ENCODE peak calls at places on chromosomes 2 and 18, in five cellular contexts. One of them, this sample, is unnamed.

GRCh38 chr18:11570770-11571169 is 38.6 kb upstream of the SLC35G4 start:
- DNase-seq in pulmonary artery endothelial cell: no peak
- DNase-seq in IMR-90: peak; percentile 24
- DNase-seq in globus pallidus: no peak
- DNase-seq in NCI-H69: peak; percentile 14
- DNase-seq in this sample: no peak

GRCh38 chr2:165891345-165891744 is 62.2 kb downstream of the TTC21B start:
- DNase-seq in pulmonary artery endothelial cell: no peak
- DNase-seq in IMR-90: no peak
- DNase-seq in globus pallidus: no peak
- DNase-seq in NCI-H69: no peak
- DNase-seq in this sample: no peak

GRCh38 chr2:31202041-31202440 is 15.3 kb downstream of the CAPN14 start:
- DNase-seq in pulmonary artery endothelial cell: no peak
- DNase-seq in IMR-90: no peak
- DNase-seq in globus pallidus: no peak
- DNase-seq in NCI-H69: no peak
- DNase-seq in this sample: no peak

GRCh38 chr2:69033427-69034095 is 20.6 kb downstream of the ANTXR1 start:
- DNase-seq in pulmonary artery endothelial cell: no peak
- DNase-seq in IMR-90: peak; percentile 51
- DNase-seq in globus pallidus: no peak
- DNase-seq in NCI-H69: no peak
- DNase-seq in this sample: no peak

GRCh38 chr2:135742307-135742838 is 718 bp downstream of the UBXN4 start:
- DNase-seq in pulmonary artery endothelial cell: peak; percentile 30
- DNase-seq in IMR-90: peak; percentile 64
- DNase-seq in globus pallidus: peak; percentile 38
- DNase-seq in NCI-H69: peak; percentile 69
- DNase-seq in this sample: peak; percentile 9

GRCh38 chr18:70132999-70133398 is 72.5 kb downstream of the RTTN start:
- DNase-seq in pulmonary artery endothelial cell: no peak
- DNase-seq in IMR-90: peak; percentile 98
- DNase-seq in globus pallidus: no peak
- DNase-seq in NCI-H69: no peak
- DNase-seq in this sample: no peak

GRCh38 chr2:70087703-70088507 is 628 bp downstream of the PCBP1 start:
- DNase-seq in pulmonary artery endothelial cell: no peak
- DNase-seq in IMR-90: peak; percentile 58
- DNase-seq in globus pallidus: peak; percentile 71
- DNase-seq in NCI-H69: peak; percentile 60
- DNase-seq in this sample: no peak

GRCh38 chr2:66426250-66427064 is 8.5 kb upstream of the MEIS1 start:
- DNase-seq in pulmonary artery endothelial cell: no peak
- DNase-seq in IMR-90: no peak
- DNase-seq in globus pallidus: no peak
- DNase-seq in NCI-H69: peak; percentile 53
- DNase-seq in this sample: no peak

GRCh38 chr18:61893304-61893970 is 630 bp upstream of the RNF152 start:
- DNase-seq in pulmonary artery endothelial cell: no peak
- DNase-seq in IMR-90: peak; percentile 61
- DNase-seq in globus pallidus: peak; percentile 49
- DNase-seq in NCI-H69: peak; percentile 84
- DNase-seq in this sample: no peak

GRCh38 chr2:205435970-205436369 is 246.3 kb upstream of the NRP2 start:
- DNase-seq in pulmonary artery endothelial cell: peak; percentile 80
- DNase-seq in IMR-90: peak; percentile 35
- DNase-seq in globus pallidus: no peak
- DNase-seq in NCI-H69: no peak
- DNase-seq in this sample: no peak

GRCh38 chr2:202109737-202110184 is 36.7 kb downstream of the KIAA2012 start:
- DNase-seq in pulmonary artery endothelial cell: no peak
- DNase-seq in IMR-90: peak; percentile 61
- DNase-seq in globus pallidus: no peak
- DNase-seq in NCI-H69: peak; percentile 66
- DNase-seq in this sample: no peak

GRCh38 chr2:20391951-20392699 is 41.5 kb upstream of the PUM2 start:
- DNase-seq in pulmonary artery endothelial cell: no peak
- DNase-seq in IMR-90: no peak
- DNase-seq in globus pallidus: no peak
- DNase-seq in NCI-H69: peak; percentile 59
- DNase-seq in this sample: no peak

GRCh38 chr2:11406492-11407381 is 59.2 kb downstream of the E2F6 start:
- DNase-seq in pulmonary artery endothelial cell: no peak
- DNase-seq in IMR-90: peak; percentile 93
- DNase-seq in globus pallidus: no peak
- DNase-seq in NCI-H69: peak; percentile 5
- DNase-seq in this sample: no peak

GRCh38 chr2:158702740-158703139 is 92.4 kb upstream of the DAPL1 start:
- DNase-seq in pulmonary artery endothelial cell: no peak
- DNase-seq in IMR-90: no peak
- DNase-seq in globus pallidus: no peak
- DNase-seq in NCI-H69: no peak
- DNase-seq in this sample: no peak

GRCh38 chr2:70921839-70922590 is 13.7 kb upstream of the ATP6V1B1 start:
- DNase-seq in pulmonary artery endothelial cell: peak; percentile 10
- DNase-seq in IMR-90: peak; percentile 33
- DNase-seq in globus pallidus: no peak
- DNase-seq in NCI-H69: peak; percentile 3
- DNase-seq in this sample: no peak

GRCh38 chr2:194730266-194730665 is 926.8 kb upstream of the SLC39A10 start:
- DNase-seq in pulmonary artery endothelial cell: no peak
- DNase-seq in IMR-90: no peak
- DNase-seq in globus pallidus: no peak
- DNase-seq in NCI-H69: no peak
- DNase-seq in this sample: no peak

GRCh38 chr18:3118195-3119010 is 101.4 kb downstream of the MYOM1 start:
- DNase-seq in pulmonary artery endothelial cell: no peak
- DNase-seq in IMR-90: no peak
- DNase-seq in globus pallidus: no peak
- DNase-seq in NCI-H69: no peak
- DNase-seq in this sample: no peak

GRCh38 chr2:17303054-17303453 is 215.2 kb downstream of the RAD51AP2 start:
- DNase-seq in pulmonary artery endothelial cell: no peak
- DNase-seq in IMR-90: peak; percentile 81
- DNase-seq in globus pallidus: no peak
- DNase-seq in NCI-H69: no peak
- DNase-seq in this sample: no peak

GRCh38 chr18:57772387-57772799 is 30.7 kb downstream of the ATP8B1 start:
- DNase-seq in pulmonary artery endothelial cell: no peak
- DNase-seq in IMR-90: no peak
- DNase-seq in globus pallidus: no peak
- DNase-seq in NCI-H69: peak; percentile 85
- DNase-seq in this sample: no peak

GRCh38 chr2:128789776-128790455 is 471.2 kb upstream of the HS6ST1 start:
- DNase-seq in pulmonary artery endothelial cell: no peak
- DNase-seq in IMR-90: no peak
- DNase-seq in globus pallidus: no peak
- DNase-seq in NCI-H69: no peak
- DNase-seq in this sample: no peak

GRCh38 chr2:45237850-45238542 is 228.7 kb upstream of the SIX2 start:
- DNase-seq in pulmonary artery endothelial cell: no peak
- DNase-seq in IMR-90: peak; percentile 95
- DNase-seq in globus pallidus: no peak
- DNase-seq in NCI-H69: peak; percentile 10
- DNase-seq in this sample: no peak

GRCh38 chr2:189297446-189297845 is 117.9 kb upstream of the COL5A2 start:
- DNase-seq in pulmonary artery endothelial cell: no peak
- DNase-seq in IMR-90: peak; percentile 86
- DNase-seq in globus pallidus: no peak
- DNase-seq in NCI-H69: no peak
- DNase-seq in this sample: no peak

GRCh38 chr2:159226059-159226461 is 60.4 kb downstream of the WDSUB1 start:
- DNase-seq in pulmonary artery endothelial cell: no peak
- DNase-seq in IMR-90: peak; percentile 52
- DNase-seq in globus pallidus: no peak
- DNase-seq in NCI-H69: peak; percentile 45
- DNase-seq in this sample: no peak

GRCh38 chr2:216549926-216550690 is 51.5 kb downstream of the RPL37A start:
- DNase-seq in pulmonary artery endothelial cell: no peak
- DNase-seq in IMR-90: no peak
- DNase-seq in globus pallidus: no peak
- DNase-seq in NCI-H69: no peak
- DNase-seq in this sample: no peak

GRCh38 chr2:199119796-199120195 is 337.9 kb downstream of the SATB2 start:
- DNase-seq in pulmonary artery endothelial cell: no peak
- DNase-seq in IMR-90: no peak
- DNase-seq in globus pallidus: no peak
- DNase-seq in NCI-H69: no peak
- DNase-seq in this sample: no peak

GRCh38 chr18:32881009-32881408 is 108.2 kb upstream of the KLHL14 start:
- DNase-seq in pulmonary artery endothelial cell: no peak
- DNase-seq in IMR-90: no peak
- DNase-seq in globus pallidus: no peak
- DNase-seq in NCI-H69: peak; percentile 99
- DNase-seq in this sample: no peak

GRCh38 chr2:207217442-207217841 is 51.7 kb upstream of the KLF7 start:
- DNase-seq in pulmonary artery endothelial cell: no peak
- DNase-seq in IMR-90: no peak
- DNase-seq in globus pallidus: no peak
- DNase-seq in NCI-H69: no peak
- DNase-seq in this sample: no peak

GRCh38 chr2:234919711-234920110 is 32.1 kb upstream of the SH3BP4 start:
- DNase-seq in pulmonary artery endothelial cell: no peak
- DNase-seq in IMR-90: peak; percentile 27
- DNase-seq in globus pallidus: no peak
- DNase-seq in NCI-H69: no peak
- DNase-seq in this sample: no peak

GRCh38 chr2:88500691-88501090 is 48.2 kb upstream of the FOXI3 start:
- DNase-seq in pulmonary artery endothelial cell: no peak
- DNase-seq in IMR-90: no peak
- DNase-seq in globus pallidus: no peak
- DNase-seq in NCI-H69: no peak
- DNase-seq in this sample: no peak

GRCh38 chr2:71933467-71934319 is 214.0 kb downstream of the CYP26B1 start:
- DNase-seq in pulmonary artery endothelial cell: no peak
- DNase-seq in IMR-90: no peak
- DNase-seq in globus pallidus: no peak
- DNase-seq in NCI-H69: no peak
- DNase-seq in this sample: no peak

GRCh38 chr2:38146302-38146916 is 70.5 kb upstream of the CYP1B1 start:
- DNase-seq in pulmonary artery endothelial cell: no peak
- DNase-seq in IMR-90: peak; percentile 95
- DNase-seq in globus pallidus: no peak
- DNase-seq in NCI-H69: no peak
- DNase-seq in this sample: no peak